ENCODE peak calls at places on chromosomes 3 and 15, in five cellular contexts. W, I, Z, N and G are unnamed samples.

GRCh38 chr3:111850481-111850880 is 8.6 kb upstream of the PHLDB2 start:
- DNase-seq in W (no peak), I (no peak), Z (no peak), N (peak), G (no peak)

GRCh38 chr3:10322355-10322715 is 1.4 kb upstream of the SEC13 start:
- DNase-seq in W (no peak), I (peak), Z (no peak), N (peak), G (no peak)

GRCh38 chr3:37703633-37704032 is 158.0 kb upstream of the CTDSPL start:
- DNase-seq in W (no peak), I (no peak), Z (no peak), N (peak), G (no peak)

GRCh38 chr3:152302521-152303021 is 33.8 kb downstream of the MBNL1 start:
- DNase-seq in W (no peak), I (no peak), Z (no peak), N (peak), G (no peak)

GRCh38 chr3:29057326-29057725 is 223.5 kb upstream of the RBMS3 start:
- DNase-seq in W (no peak), I (no peak), Z (no peak), N (no peak), G (no peak)

GRCh38 chr3:22612927-22613326 is 590.2 kb upstream of the UBE2E2 start:
- DNase-seq in W (no peak), I (no peak), Z (no peak), N (no peak), G (no peak)

GRCh38 chr3:3666664-3667063 is 132.6 kb upstream of the LRRN1 start:
- DNase-seq in W (peak), I (peak), Z (no peak), N (no peak), G (no peak)

GRCh38 chr15:80669599-80670273 is 25.4 kb upstream of the ABHD17C start:
- DNase-seq in W (peak), I (peak), Z (no peak), N (peak), G (no peak)

GRCh38 chr3:157999246-157999645 is 107.0 kb downstream of the SHOX2 start:
- DNase-seq in W (no peak), I (no peak), Z (no peak), N (peak), G (no peak)

GRCh38 chr15:27845535-27846369 is 253.4 kb downstream of the OCA2 start:
- DNase-seq in W (peak), I (no peak), Z (no peak), N (no peak), G (no peak)

GRCh38 chr3:25604107-25604805 is 60.5 kb downstream of the TOP2B start:
- DNase-seq in W (no peak), I (no peak), Z (no peak), N (peak), G (no peak)

GRCh38 chr3:73192036-73192738 is 130.7 kb downstream of the EBLN2 start:
- DNase-seq in W (no peak), I (no peak), Z (no peak), N (peak), G (no peak)

GRCh38 chr3:12165909-12166308 is 7.2 kb upstream of the TIMP4 start:
- DNase-seq in W (no peak), I (no peak), Z (no peak), N (no peak), G (no peak)
- TF ChIP-seq CTCF in W (no peak), I (no peak), Z (no peak), N (no peak), G (no peak)

DNA sequence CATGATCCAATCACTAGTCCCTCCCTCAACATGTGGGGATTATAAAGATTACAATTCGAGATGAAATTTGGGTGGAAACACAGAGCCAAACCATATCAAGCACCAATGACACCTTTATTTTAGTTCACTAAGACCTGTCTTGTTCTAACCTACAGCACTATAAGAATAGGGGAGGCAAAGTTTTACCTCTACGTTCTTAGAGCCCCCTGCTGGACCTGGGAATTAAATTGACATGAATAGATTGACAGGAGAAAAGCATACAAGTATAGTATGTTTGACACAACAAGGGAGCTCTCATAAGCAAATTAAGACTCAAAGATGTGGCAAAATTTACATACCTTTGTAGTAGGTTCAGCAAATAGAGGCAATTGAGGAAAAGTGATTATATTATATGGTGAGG is 974.4 kb upstream of the ALCAM start:
- DNase-seq in W (no peak), I (no peak), Z (no peak), N (no peak), G (no peak)
- TF ChIP-seq CTCF in W (no peak), I (no peak), Z (no peak), N (peak), G (no peak)

GRCh38 chr3:149283401-149283800 is 50.0 kb downstream of the TM4SF18 start:
- DNase-seq in W (no peak), I (no peak), Z (no peak), N (peak), G (no peak)

GRCh38 chr3:149291178-149291577 is 42.3 kb downstream of the TM4SF18 start:
- DNase-seq in W (peak), I (peak), Z (no peak), N (no peak), G (no peak)

GRCh38 chr3:149284034-149284433 is 49.4 kb downstream of the TM4SF18 start:
- DNase-seq in W (no peak), I (no peak), Z (no peak), N (no peak), G (no peak)

GRCh38 chr3:149282836-149283235 is 50.6 kb downstream of the TM4SF18 start:
- DNase-seq in W (no peak), I (no peak), Z (no peak), N (no peak), G (no peak)

DNA sequence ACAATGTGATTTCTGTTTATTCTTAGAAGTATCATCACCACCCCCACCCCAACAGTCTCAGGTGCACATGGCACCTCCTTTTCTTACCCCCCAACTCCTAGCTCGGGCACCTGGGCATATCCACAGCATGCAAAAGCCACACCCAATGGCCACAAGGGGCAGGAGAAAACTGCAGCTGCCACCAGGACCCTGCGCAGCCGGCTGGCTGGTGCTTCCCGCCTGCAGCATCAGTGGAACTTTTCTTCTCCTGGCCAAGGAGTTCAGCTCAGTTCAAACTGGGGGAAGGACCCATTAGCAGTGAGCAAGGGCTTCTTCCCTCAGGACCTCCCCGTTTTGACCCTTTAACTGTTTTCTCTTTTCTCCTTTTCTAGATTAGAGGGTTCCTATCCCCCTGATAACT is 44.8 kb downstream of the TM4SF18 start:
- DNase-seq in W (no peak), I (no peak), Z (no peak), N (no peak), G (no peak)
- TF ChIP-seq CTCF in W (no peak), I (no peak), Z (no peak), N (no peak), G (no peak)

GRCh38 chr3:119715105-119715504 is 12.3 kb downstream of the CFAP91 start:
- DNase-seq in W (no peak), I (no peak), Z (no peak), N (no peak), G (no peak)

GRCh38 chr3:119723022-119723421 is 20.2 kb downstream of the CFAP91 start:
- DNase-seq in W (no peak), I (no peak), Z (no peak), N (no peak), G (no peak)

GRCh38 chr3:119716998-119717397 is 14.2 kb downstream of the CFAP91 start:
- DNase-seq in W (no peak), I (no peak), Z (no peak), N (no peak), G (no peak)

DNA sequence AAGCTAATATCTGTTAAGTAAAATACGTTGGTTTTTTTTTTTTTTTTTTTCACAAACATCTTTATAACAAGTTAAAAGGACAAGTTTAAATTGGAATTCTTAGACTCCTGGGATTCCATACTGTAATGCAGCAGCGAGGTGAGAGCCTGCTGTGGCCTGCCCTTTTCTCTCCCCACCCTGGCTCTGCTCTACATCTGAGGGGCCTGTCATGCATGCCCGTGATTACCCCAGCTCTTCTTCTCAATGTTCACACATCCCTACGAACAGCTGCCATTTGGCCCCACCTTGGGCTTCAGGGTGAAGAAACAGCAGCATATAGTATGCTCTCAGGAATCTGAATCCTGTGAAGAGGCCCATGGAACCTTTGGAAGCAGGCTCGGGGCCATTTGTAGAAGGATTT is 14.7 kb downstream of the CFAP91 start:
- DNase-seq in W (no peak), I (no peak), Z (no peak), N (no peak), G (no peak)
- TF ChIP-seq CTCF in W (no peak), I (no peak), Z (no peak), N (no peak), G (no peak)